ENCODE peak calls at places on chromosomes 1 and 21, in seven cellular contexts. One of them, this sample, is unnamed.

GRCh38 chr1:150263549-150263948 is 5.3 kb downstream of the APH1A start:
- DNase-seq in mesendoderm: no peak
- DNase-seq in H9: no peak
- DNase-seq in mesenchymal stem cell: no peak
- DNase-seq in neuronal stem cell: no peak
- DNase-seq in H1: no peak
- DNase-seq in trophoblast cell: no peak
- DNase-seq in this sample: no peak

GRCh38 chr21:42308161-42308913 is 6.9 kb downstream of the TFF3 start:
- DNase-seq in mesendoderm: no peak
- DNase-seq in H9: no peak
- DNase-seq in mesenchymal stem cell: no peak
- DNase-seq in neuronal stem cell: no peak
- DNase-seq in H1: no peak
- DNase-seq in trophoblast cell: no peak
- DNase-seq in this sample: no peak

GRCh38 chr1:247118946-247119446 is 14.8 kb upstream of the ZNF669 start:
- DNase-seq in mesendoderm: peak; percentile 94
- DNase-seq in H9: peak; percentile 89
- DNase-seq in mesenchymal stem cell: no peak
- DNase-seq in neuronal stem cell: no peak
- DNase-seq in H1: peak; percentile 93
- DNase-seq in trophoblast cell: peak; percentile 27
- DNase-seq in this sample: no peak

GRCh38 chr1:205458777-205459566 is 3.1 kb upstream of the BLACAT1 start:
- DNase-seq in mesendoderm: peak; percentile 85
- DNase-seq in H9: peak; percentile 76
- DNase-seq in mesenchymal stem cell: peak; percentile 62
- DNase-seq in neuronal stem cell: no peak
- DNase-seq in H1: no peak
- DNase-seq in trophoblast cell: peak; percentile 64
- DNase-seq in this sample: peak; percentile 58

GRCh38 chr1:167797005-167797404 is 75.2 kb downstream of the MPZL1 start:
- DNase-seq in mesendoderm: peak; percentile 96
- DNase-seq in H9: peak; percentile 72
- DNase-seq in mesenchymal stem cell: peak; percentile 97
- DNase-seq in neuronal stem cell: no peak
- DNase-seq in H1: no peak
- DNase-seq in trophoblast cell: peak; percentile 63
- DNase-seq in this sample: peak; percentile 99

GRCh38 chr1:171188388-171189266 is 3.5 kb downstream of the FMO2 start:
- DNase-seq in mesendoderm: peak; percentile 75
- DNase-seq in H9: peak; percentile 58
- DNase-seq in mesenchymal stem cell: peak; percentile 51
- DNase-seq in neuronal stem cell: peak; percentile 9
- DNase-seq in H1: no peak
- DNase-seq in trophoblast cell: peak; percentile 83
- DNase-seq in this sample: peak; percentile 65

GRCh38 chr1:245310605-245311531 is 156.1 kb downstream of the KIF26B start:
- DNase-seq in mesendoderm: peak; percentile 65
- DNase-seq in H9: peak; percentile 51
- DNase-seq in mesenchymal stem cell: peak; percentile 74
- DNase-seq in neuronal stem cell: peak; percentile 36
- DNase-seq in H1: no peak
- DNase-seq in trophoblast cell: peak; percentile 27
- DNase-seq in this sample: no peak

GRCh38 chr21:37532868-37533780 is 166.6 kb downstream of the DYRK1A start:
- DNase-seq in mesendoderm: peak; percentile 49
- DNase-seq in H9: no peak
- DNase-seq in mesenchymal stem cell: peak; percentile 68
- DNase-seq in neuronal stem cell: no peak
- DNase-seq in H1: peak; percentile 10
- DNase-seq in trophoblast cell: peak; percentile 92
- DNase-seq in this sample: peak; percentile 61

GRCh38 chr1:35929730-35930592 is 944 bp upstream of the AGO3 start:
- DNase-seq in mesendoderm: peak; percentile 84
- DNase-seq in H9: peak; percentile 73
- DNase-seq in mesenchymal stem cell: no peak
- DNase-seq in neuronal stem cell: peak; percentile 9
- DNase-seq in H1: peak; percentile 13
- DNase-seq in trophoblast cell: peak; percentile 50
- DNase-seq in this sample: peak; percentile 42

GRCh38 chr21:42159560-42160110 is 59.3 kb upstream of the ABCG1 start:
- DNase-seq in mesendoderm: no peak
- DNase-seq in H9: peak; percentile 20
- DNase-seq in mesenchymal stem cell: no peak
- DNase-seq in neuronal stem cell: no peak
- DNase-seq in H1: no peak
- DNase-seq in trophoblast cell: no peak
- DNase-seq in this sample: no peak

GRCh38 chr1:18114726-18115410 is 7.3 kb downstream of the IGSF21 start:
- DNase-seq in mesendoderm: no peak
- DNase-seq in H9: no peak
- DNase-seq in mesenchymal stem cell: no peak
- DNase-seq in neuronal stem cell: no peak
- DNase-seq in H1: no peak
- DNase-seq in trophoblast cell: no peak
- DNase-seq in this sample: no peak

GRCh38 chr1:67676946-67677345 is 8.1 kb upstream of the GADD45A start:
- DNase-seq in mesendoderm: no peak
- DNase-seq in H9: no peak
- DNase-seq in mesenchymal stem cell: no peak
- DNase-seq in neuronal stem cell: no peak
- DNase-seq in H1: no peak
- DNase-seq in trophoblast cell: no peak
- DNase-seq in this sample: no peak

GRCh38 chr1:167110586-167110985 is 16.7 kb downstream of the STYXL2 start:
- DNase-seq in mesendoderm: no peak
- DNase-seq in H9: no peak
- DNase-seq in mesenchymal stem cell: no peak
- DNase-seq in neuronal stem cell: no peak
- DNase-seq in H1: no peak
- DNase-seq in trophoblast cell: no peak
- DNase-seq in this sample: no peak

GRCh38 chr21:18661842-18662241 is 258.3 kb upstream of the TMPRSS15 start:
- DNase-seq in mesendoderm: peak; percentile 7
- DNase-seq in H9: no peak
- DNase-seq in mesenchymal stem cell: no peak
- DNase-seq in neuronal stem cell: no peak
- DNase-seq in H1: no peak
- DNase-seq in trophoblast cell: no peak
- DNase-seq in this sample: no peak

GRCh38 chr1:62304515-62304914 is 14.7 kb downstream of the KANK4 start:
- DNase-seq in mesendoderm: no peak
- DNase-seq in H9: no peak
- DNase-seq in mesenchymal stem cell: no peak
- DNase-seq in neuronal stem cell: no peak
- DNase-seq in H1: no peak
- DNase-seq in trophoblast cell: no peak
- DNase-seq in this sample: no peak

GRCh38 chr1:62306065-62306464 is 13.2 kb downstream of the KANK4 start:
- DNase-seq in mesendoderm: no peak
- DNase-seq in H9: no peak
- DNase-seq in mesenchymal stem cell: no peak
- DNase-seq in neuronal stem cell: no peak
- DNase-seq in H1: no peak
- DNase-seq in trophoblast cell: peak; percentile 13
- DNase-seq in this sample: no peak

GRCh38 chr1:62304975-62305374 is 14.3 kb downstream of the KANK4 start:
- DNase-seq in mesendoderm: no peak
- DNase-seq in H9: no peak
- DNase-seq in mesenchymal stem cell: no peak
- DNase-seq in neuronal stem cell: no peak
- DNase-seq in H1: no peak
- DNase-seq in trophoblast cell: no peak
- DNase-seq in this sample: no peak

GRCh38 chr1:62309906-62310305 is 9.3 kb downstream of the KANK4 start:
- DNase-seq in mesendoderm: no peak
- DNase-seq in H9: no peak
- DNase-seq in mesenchymal stem cell: no peak
- DNase-seq in neuronal stem cell: no peak
- DNase-seq in H1: no peak
- DNase-seq in trophoblast cell: peak; percentile 50
- DNase-seq in this sample: no peak

DNA sequence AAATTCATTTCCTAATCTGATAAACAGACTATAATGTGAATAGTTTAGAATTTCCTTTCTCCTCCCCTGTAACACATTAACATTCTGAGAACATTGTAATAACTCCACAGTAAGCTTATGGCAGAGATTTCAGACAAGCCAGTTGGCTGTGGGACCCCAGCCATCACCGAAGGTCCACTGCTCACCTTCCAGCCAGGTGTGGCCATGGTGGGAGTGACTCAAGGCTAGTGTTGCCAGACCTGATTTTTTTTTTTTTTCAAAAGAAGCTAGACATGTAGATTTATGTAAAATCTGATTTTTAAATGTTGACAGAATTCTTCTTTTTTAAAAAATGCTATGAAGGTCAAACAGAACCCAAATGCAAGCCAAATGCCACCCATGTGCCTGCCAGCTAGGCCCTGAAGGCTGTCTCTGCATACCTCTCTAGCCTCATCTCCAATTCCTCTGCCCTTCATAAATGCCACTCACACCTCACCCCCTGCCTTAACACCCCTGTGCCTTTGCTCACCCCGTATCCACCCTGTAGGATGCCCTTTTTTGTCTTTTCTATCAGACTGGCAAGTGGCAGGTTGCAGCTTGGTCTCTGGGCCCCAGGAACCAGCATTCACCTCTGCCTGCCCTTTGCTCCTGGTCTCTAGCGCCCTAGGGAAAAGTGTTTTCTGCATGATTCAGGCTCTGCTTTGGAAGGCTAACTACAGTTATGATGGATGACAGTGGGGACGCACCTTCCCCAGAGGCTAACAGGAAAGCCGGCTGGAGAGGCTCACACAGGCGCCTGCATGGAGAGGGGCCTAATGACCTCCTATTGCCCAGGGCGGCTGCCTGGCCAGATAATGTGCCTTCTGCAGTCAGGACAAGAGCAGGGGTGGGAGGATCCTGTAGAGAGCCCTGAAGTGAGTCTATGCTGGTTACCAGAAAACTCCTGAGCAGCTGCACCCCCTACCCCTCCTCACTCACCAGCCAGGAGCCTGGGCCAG is 11.4 kb downstream of the KANK4 start:
- DNase-seq in mesendoderm: peak; percentile 43
- DNase-seq in H9: no peak
- DNase-seq in mesenchymal stem cell: no peak
- DNase-seq in neuronal stem cell: no peak
- DNase-seq in H1: no peak
- DNase-seq in trophoblast cell: peak; percentile 99
- DNase-seq in this sample: no peak
- H2AK5ac ChIP-seq in mesendoderm: no peak overlapping the region
- H2AK5ac ChIP-seq in H9: no peak overlapping the region
- H2AK5ac ChIP-seq in mesenchymal stem cell: no peak overlapping the region
- H2AK5ac ChIP-seq in neuronal stem cell: no peak overlapping the region
- H2AK5ac ChIP-seq in H1: no peak overlapping the region
- H2AK5ac ChIP-seq in trophoblast cell: no peak overlapping the region
- H2AK5ac ChIP-seq in this sample: no peak overlapping the region

GRCh38 chr1:193909406-193909805 is 723.0 kb upstream of the B3GALT2 start:
- DNase-seq in mesendoderm: no peak
- DNase-seq in H9: no peak
- DNase-seq in mesenchymal stem cell: no peak
- DNase-seq in neuronal stem cell: no peak
- DNase-seq in H1: no peak
- DNase-seq in trophoblast cell: peak; percentile 4
- DNase-seq in this sample: no peak
- H2AK5ac ChIP-seq in mesendoderm: no peak overlapping the region
- H2AK5ac ChIP-seq in H9: no peak overlapping the region
- H2AK5ac ChIP-seq in mesenchymal stem cell: no peak overlapping the region
- H2AK5ac ChIP-seq in neuronal stem cell: no peak overlapping the region
- H2AK5ac ChIP-seq in H1: no peak overlapping the region
- H2AK5ac ChIP-seq in trophoblast cell: no peak overlapping the region
- H2AK5ac ChIP-seq in this sample: no peak overlapping the region

GRCh38 chr1:29756901-29757729 is 520.8 kb downstream of the PTPRU start:
- DNase-seq in mesendoderm: no peak
- DNase-seq in H9: peak; percentile 8
- DNase-seq in mesenchymal stem cell: no peak
- DNase-seq in neuronal stem cell: no peak
- DNase-seq in H1: no peak
- DNase-seq in trophoblast cell: no peak
- DNase-seq in this sample: no peak
- H2AK5ac ChIP-seq in mesendoderm: no peak overlapping the region
- H2AK5ac ChIP-seq in H9: no peak overlapping the region
- H2AK5ac ChIP-seq in mesenchymal stem cell: no peak overlapping the region
- H2AK5ac ChIP-seq in neuronal stem cell: no peak overlapping the region
- H2AK5ac ChIP-seq in H1: no peak overlapping the region
- H2AK5ac ChIP-seq in trophoblast cell: no peak overlapping the region
- H2AK5ac ChIP-seq in this sample: no peak overlapping the region

GRCh38 chr1:184773762-184774320 is 19.2 kb upstream of the EDEM3 start:
- DNase-seq in mesendoderm: no peak
- DNase-seq in H9: no peak
- DNase-seq in mesenchymal stem cell: no peak
- DNase-seq in neuronal stem cell: no peak
- DNase-seq in H1: no peak
- DNase-seq in trophoblast cell: no peak
- DNase-seq in this sample: no peak

GRCh38 chr1:184770176-184770575 is 15.5 kb upstream of the EDEM3 start:
- DNase-seq in mesendoderm: no peak
- DNase-seq in H9: no peak
- DNase-seq in mesenchymal stem cell: peak; percentile 59
- DNase-seq in neuronal stem cell: no peak
- DNase-seq in H1: no peak
- DNase-seq in trophoblast cell: no peak
- DNase-seq in this sample: no peak

GRCh38 chr1:184771190-184771691 is 16.6 kb upstream of the EDEM3 start:
- DNase-seq in mesendoderm: peak; percentile 28
- DNase-seq in H9: no peak
- DNase-seq in mesenchymal stem cell: no peak
- DNase-seq in neuronal stem cell: no peak
- DNase-seq in H1: no peak
- DNase-seq in trophoblast cell: no peak
- DNase-seq in this sample: no peak

GRCh38 chr1:184775329-184775728 is 20.7 kb upstream of the EDEM3 start:
- DNase-seq in mesendoderm: no peak
- DNase-seq in H9: no peak
- DNase-seq in mesenchymal stem cell: no peak
- DNase-seq in neuronal stem cell: no peak
- DNase-seq in H1: no peak
- DNase-seq in trophoblast cell: no peak
- DNase-seq in this sample: no peak
- H2AK5ac ChIP-seq in mesendoderm: no peak overlapping the region
- H2AK5ac ChIP-seq in H9: no peak overlapping the region
- H2AK5ac ChIP-seq in mesenchymal stem cell: no peak overlapping the region
- H2AK5ac ChIP-seq in neuronal stem cell: no peak overlapping the region
- H2AK5ac ChIP-seq in H1: no peak overlapping the region
- H2AK5ac ChIP-seq in trophoblast cell: no peak overlapping the region
- H2AK5ac ChIP-seq in this sample: no peak overlapping the region

GRCh38 chr1:65147424-65148177 is 402 bp upstream of the AK4 start:
- DNase-seq in mesendoderm: peak; percentile 43
- DNase-seq in H9: peak; percentile 53
- DNase-seq in mesenchymal stem cell: peak; percentile 15
- DNase-seq in neuronal stem cell: peak; percentile 31
- DNase-seq in H1: no peak
- DNase-seq in trophoblast cell: peak; percentile 53
- DNase-seq in this sample: no peak
- H2AK5ac ChIP-seq in mesendoderm: no peak overlapping the region
- H2AK5ac ChIP-seq in H9: no peak overlapping the region
- H2AK5ac ChIP-seq in mesenchymal stem cell: no peak overlapping the region
- H2AK5ac ChIP-seq in neuronal stem cell: no peak overlapping the region
- H2AK5ac ChIP-seq in H1: no peak overlapping the region
- H2AK5ac ChIP-seq in trophoblast cell: no peak overlapping the region
- H2AK5ac ChIP-seq in this sample: no peak overlapping the region